ENCODE peak calls at places on chromosomes 16 and 17, in six cellular contexts. One of them, this sample, is unnamed.

GRCh38 chr17:49469831-49470568 is 25.1 kb upstream of the NGFR start:
- DNase-seq in small intestine: no peak
- DNase-seq in CD4-positive, alpha-beta memory T cell: no peak
- DNase-seq in pancreas: no peak
- DNase-seq in CD4-positive, CD25-positive, alpha-beta regulatory T cell: no peak
- DNase-seq in tibial nerve: no peak
- DNase-seq in this sample: no peak

GRCh38 chr16:2475413-2476344 is 752 bp downstream of the TBC1D24 start:
- DNase-seq in small intestine: peak
- DNase-seq in CD4-positive, alpha-beta memory T cell: peak
- DNase-seq in pancreas: peak
- DNase-seq in CD4-positive, CD25-positive, alpha-beta regulatory T cell: peak
- DNase-seq in tibial nerve: no peak
- DNase-seq in this sample: no peak

GRCh38 chr17:12256380-12256995 is 235.8 kb downstream of the MAP2K4 start:
- DNase-seq in small intestine: peak
- DNase-seq in CD4-positive, alpha-beta memory T cell: no peak
- DNase-seq in pancreas: no peak
- DNase-seq in CD4-positive, CD25-positive, alpha-beta regulatory T cell: peak
- DNase-seq in tibial nerve: peak
- DNase-seq in this sample: peak

GRCh38 chr16:79912592-79913310 is 312.2 kb upstream of the MAF start:
- DNase-seq in small intestine: no peak
- DNase-seq in CD4-positive, alpha-beta memory T cell: no peak
- DNase-seq in pancreas: no peak
- DNase-seq in CD4-positive, CD25-positive, alpha-beta regulatory T cell: no peak
- DNase-seq in tibial nerve: no peak
- DNase-seq in this sample: no peak

GRCh38 chr16:77674888-77675287 is 47.4 kb upstream of the NUDT7 start:
- DNase-seq in small intestine: no peak
- DNase-seq in CD4-positive, alpha-beta memory T cell: no peak
- DNase-seq in pancreas: no peak
- DNase-seq in CD4-positive, CD25-positive, alpha-beta regulatory T cell: no peak
- DNase-seq in tibial nerve: no peak
- DNase-seq in this sample: no peak

GRCh38 chr17:66829386-66829864 is 5.5 kb upstream of the CACNG5 start:
- DNase-seq in small intestine: peak
- DNase-seq in CD4-positive, alpha-beta memory T cell: peak
- DNase-seq in pancreas: peak
- DNase-seq in CD4-positive, CD25-positive, alpha-beta regulatory T cell: peak
- DNase-seq in tibial nerve: peak
- DNase-seq in this sample: peak

GRCh38 chr17:29138991-29139682 is 41.1 kb downstream of the MYO18A start:
- DNase-seq in small intestine: no peak
- DNase-seq in CD4-positive, alpha-beta memory T cell: peak
- DNase-seq in pancreas: no peak
- DNase-seq in CD4-positive, CD25-positive, alpha-beta regulatory T cell: peak
- DNase-seq in tibial nerve: no peak
- DNase-seq in this sample: peak

GRCh38 chr17:30368896-30369720 is 9.6 kb upstream of the CPD start:
- DNase-seq in small intestine: no peak
- DNase-seq in CD4-positive, alpha-beta memory T cell: no peak
- DNase-seq in pancreas: peak
- DNase-seq in CD4-positive, CD25-positive, alpha-beta regulatory T cell: no peak
- DNase-seq in tibial nerve: no peak
- DNase-seq in this sample: no peak

GRCh38 chr16:66899945-66900688 is 18.6 kb downstream of the CDH16 start:
- DNase-seq in small intestine: peak
- DNase-seq in CD4-positive, alpha-beta memory T cell: no peak
- DNase-seq in pancreas: peak
- DNase-seq in CD4-positive, CD25-positive, alpha-beta regulatory T cell: no peak
- DNase-seq in tibial nerve: peak
- DNase-seq in this sample: no peak

GRCh38 chr16:90023078-90023447 is 3.8 kb upstream of the DBNDD1 start:
- DNase-seq in small intestine: no peak
- DNase-seq in CD4-positive, alpha-beta memory T cell: no peak
- DNase-seq in pancreas: no peak
- DNase-seq in CD4-positive, CD25-positive, alpha-beta regulatory T cell: no peak
- DNase-seq in tibial nerve: no peak
- DNase-seq in this sample: no peak

GRCh38 chr17:45003877-45004276 is 35.8 kb upstream of the C1QL1 start:
- DNase-seq in small intestine: no peak
- DNase-seq in CD4-positive, alpha-beta memory T cell: no peak
- DNase-seq in pancreas: no peak
- DNase-seq in CD4-positive, CD25-positive, alpha-beta regulatory T cell: no peak
- DNase-seq in tibial nerve: no peak
- DNase-seq in this sample: no peak

GRCh38 chr16:7313170-7313569 is 19.5 kb upstream of the RBFOX1 start:
- DNase-seq in small intestine: no peak
- DNase-seq in CD4-positive, alpha-beta memory T cell: no peak
- DNase-seq in pancreas: no peak
- DNase-seq in CD4-positive, CD25-positive, alpha-beta regulatory T cell: no peak
- DNase-seq in tibial nerve: peak
- DNase-seq in this sample: peak

GRCh38 chr16:27918755-27919154 is 144.8 kb downstream of the GSG1L start:
- DNase-seq in small intestine: no peak
- DNase-seq in CD4-positive, alpha-beta memory T cell: no peak
- DNase-seq in pancreas: no peak
- DNase-seq in CD4-positive, CD25-positive, alpha-beta regulatory T cell: no peak
- DNase-seq in tibial nerve: no peak
- DNase-seq in this sample: no peak

GRCh38 chr16:3009568-3010390 is 2.9 kb upstream of the CLDN9 start:
- DNase-seq in small intestine: no peak
- DNase-seq in CD4-positive, alpha-beta memory T cell: no peak
- DNase-seq in pancreas: peak
- DNase-seq in CD4-positive, CD25-positive, alpha-beta regulatory T cell: no peak
- DNase-seq in tibial nerve: no peak
- DNase-seq in this sample: no peak

GRCh38 chr16:68328151-68328859 is 17.5 kb downstream of the PRMT7 start:
- DNase-seq in small intestine: peak
- DNase-seq in CD4-positive, alpha-beta memory T cell: peak
- DNase-seq in pancreas: peak
- DNase-seq in CD4-positive, CD25-positive, alpha-beta regulatory T cell: peak
- DNase-seq in tibial nerve: peak
- DNase-seq in this sample: peak

GRCh38 chr17:73787721-73788051 is 143.4 kb upstream of the SDK2 start:
- DNase-seq in small intestine: no peak
- DNase-seq in CD4-positive, alpha-beta memory T cell: no peak
- DNase-seq in pancreas: no peak
- DNase-seq in CD4-positive, CD25-positive, alpha-beta regulatory T cell: no peak
- DNase-seq in tibial nerve: no peak
- DNase-seq in this sample: no peak

GRCh38 chr17:39141915-39142664 is 9.3 kb downstream of the PLXDC1 start:
- DNase-seq in small intestine: no peak
- DNase-seq in CD4-positive, alpha-beta memory T cell: no peak
- DNase-seq in pancreas: no peak
- DNase-seq in CD4-positive, CD25-positive, alpha-beta regulatory T cell: no peak
- DNase-seq in tibial nerve: no peak
- DNase-seq in this sample: no peak

GRCh38 chr17:49280061-49280460 is 49.5 kb upstream of the PHOSPHO1 start:
- DNase-seq in small intestine: no peak
- DNase-seq in CD4-positive, alpha-beta memory T cell: no peak
- DNase-seq in pancreas: no peak
- DNase-seq in CD4-positive, CD25-positive, alpha-beta regulatory T cell: no peak
- DNase-seq in tibial nerve: no peak
- DNase-seq in this sample: no peak

GRCh38 chr17:38469875-38470274 is 41.6 kb downstream of the ARHGAP23 start:
- DNase-seq in small intestine: no peak
- DNase-seq in CD4-positive, alpha-beta memory T cell: no peak
- DNase-seq in pancreas: no peak
- DNase-seq in CD4-positive, CD25-positive, alpha-beta regulatory T cell: no peak
- DNase-seq in tibial nerve: no peak
- DNase-seq in this sample: no peak

GRCh38 chr17:4766199-4766598 is 5.5 kb upstream of the TM4SF5 start:
- DNase-seq in small intestine: no peak
- DNase-seq in CD4-positive, alpha-beta memory T cell: no peak
- DNase-seq in pancreas: no peak
- DNase-seq in CD4-positive, CD25-positive, alpha-beta regulatory T cell: no peak
- DNase-seq in tibial nerve: no peak
- DNase-seq in this sample: no peak

GRCh38 chr16:88050952-88051660 is 99.9 kb downstream of the BANP start:
- DNase-seq in small intestine: no peak
- DNase-seq in CD4-positive, alpha-beta memory T cell: no peak
- DNase-seq in pancreas: no peak
- DNase-seq in CD4-positive, CD25-positive, alpha-beta regulatory T cell: no peak
- DNase-seq in tibial nerve: no peak
- DNase-seq in this sample: no peak

DNA sequence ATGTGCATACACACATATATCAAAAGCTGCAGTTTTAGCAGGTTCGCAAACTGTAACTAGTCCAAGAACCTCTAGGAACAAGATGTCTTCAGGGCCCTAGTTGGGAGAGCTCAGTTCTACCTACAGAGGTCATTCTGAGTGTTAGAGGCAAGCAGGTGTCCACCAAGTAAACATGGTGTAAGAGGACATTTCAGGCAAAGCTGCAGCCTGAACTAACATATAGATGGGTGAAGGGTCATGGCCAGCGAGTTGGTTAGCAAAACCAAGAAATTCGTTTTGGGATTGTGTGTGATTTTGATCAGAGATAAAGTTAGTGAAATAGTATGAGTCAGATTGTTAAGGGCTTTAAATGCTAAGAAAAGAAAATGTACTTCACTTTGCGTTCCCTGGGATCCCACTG is 24.6 kb downstream of the C17orf75 start:
- DNase-seq in small intestine: no peak
- DNase-seq in CD4-positive, alpha-beta memory T cell: no peak
- DNase-seq in pancreas: no peak
- DNase-seq in CD4-positive, CD25-positive, alpha-beta regulatory T cell: no peak
- DNase-seq in tibial nerve: no peak
- DNase-seq in this sample: no peak
- H3K4me3 ChIP-seq in small intestine: no peak
- H3K4me3 ChIP-seq in CD4-positive, alpha-beta memory T cell: no peak
- H3K4me3 ChIP-seq in pancreas: no peak
- H3K4me3 ChIP-seq in CD4-positive, CD25-positive, alpha-beta regulatory T cell: no peak
- H3K4me3 ChIP-seq in tibial nerve: no peak
- H3K4me3 ChIP-seq in this sample: no peak

GRCh38 chr16:21276090-21276489 is 2.0 kb downstream of the CRYM start:
- DNase-seq in small intestine: no peak
- DNase-seq in CD4-positive, alpha-beta memory T cell: no peak
- DNase-seq in pancreas: no peak
- DNase-seq in CD4-positive, CD25-positive, alpha-beta regulatory T cell: no peak
- DNase-seq in tibial nerve: no peak
- DNase-seq in this sample: no peak

GRCh38 chr16:21275529-21275928 is 2.6 kb downstream of the CRYM start:
- DNase-seq in small intestine: no peak
- DNase-seq in CD4-positive, alpha-beta memory T cell: no peak
- DNase-seq in pancreas: no peak
- DNase-seq in CD4-positive, CD25-positive, alpha-beta regulatory T cell: no peak
- DNase-seq in tibial nerve: no peak
- DNase-seq in this sample: no peak

GRCh38 chr16:21279501-21279900 is 1.4 kb upstream of the CRYM start:
- DNase-seq in small intestine: no peak
- DNase-seq in CD4-positive, alpha-beta memory T cell: no peak
- DNase-seq in pancreas: no peak
- DNase-seq in CD4-positive, CD25-positive, alpha-beta regulatory T cell: no peak
- DNase-seq in tibial nerve: no peak
- DNase-seq in this sample: no peak

GRCh38 chr16:21277045-21277926 is 804 bp downstream of the CRYM start:
- DNase-seq in small intestine: no peak
- DNase-seq in CD4-positive, alpha-beta memory T cell: no peak
- DNase-seq in pancreas: no peak
- DNase-seq in CD4-positive, CD25-positive, alpha-beta regulatory T cell: no peak
- DNase-seq in tibial nerve: no peak
- DNase-seq in this sample: no peak

DNA sequence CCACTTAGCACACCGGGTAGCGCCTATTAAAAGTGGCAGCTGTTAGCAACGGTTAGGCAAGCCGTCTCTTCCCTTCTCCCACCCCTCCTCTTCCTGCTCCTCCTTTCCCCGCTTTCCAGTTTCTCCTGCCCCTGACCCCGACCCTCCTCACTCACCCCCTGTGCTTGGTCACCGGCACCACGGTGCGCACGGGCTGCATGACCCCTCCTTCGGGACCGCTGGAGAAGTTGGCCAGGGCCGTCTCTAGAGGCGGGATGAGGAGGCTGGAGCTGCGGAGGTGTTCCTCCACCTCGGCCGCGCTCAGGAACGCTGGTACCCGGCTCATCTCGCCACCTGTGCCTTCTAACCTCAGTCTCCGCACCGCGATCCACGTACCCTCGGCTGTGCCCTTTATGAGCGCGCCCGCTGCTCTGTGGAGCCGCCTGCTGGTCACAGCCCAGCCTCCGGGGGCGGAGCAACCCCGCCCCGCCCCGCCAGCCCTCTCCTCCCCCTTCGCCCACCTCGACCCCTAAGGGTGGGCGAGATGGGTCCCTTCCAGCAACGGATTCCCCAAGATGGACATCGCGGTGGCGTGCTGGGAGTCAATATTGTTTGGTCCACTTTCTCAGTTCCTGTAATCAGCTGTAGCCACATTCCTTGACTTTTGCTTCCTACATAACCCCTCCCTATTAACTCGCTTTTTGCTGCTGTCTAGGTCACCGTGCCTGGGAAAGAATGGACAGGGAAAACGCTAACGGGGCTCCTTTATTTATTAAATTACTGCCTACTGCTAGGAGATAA is at the start of gene CRYM:
- DNase-seq in small intestine: peak
- DNase-seq in CD4-positive, alpha-beta memory T cell: peak
- DNase-seq in pancreas: peak
- DNase-seq in CD4-positive, CD25-positive, alpha-beta regulatory T cell: peak
- DNase-seq in tibial nerve: no peak
- DNase-seq in this sample: no peak
- H3K4me3 ChIP-seq in small intestine: peak
- H3K4me3 ChIP-seq in CD4-positive, alpha-beta memory T cell: no peak
- H3K4me3 ChIP-seq in pancreas: peak
- H3K4me3 ChIP-seq in CD4-positive, CD25-positive, alpha-beta regulatory T cell: no peak
- H3K4me3 ChIP-seq in tibial nerve: peak
- H3K4me3 ChIP-seq in this sample: peak

GRCh38 chr17:14737984-14738651 is 437.2 kb downstream of the HS3ST3B1 start:
- DNase-seq in small intestine: no peak
- DNase-seq in CD4-positive, alpha-beta memory T cell: no peak
- DNase-seq in pancreas: peak
- DNase-seq in CD4-positive, CD25-positive, alpha-beta regulatory T cell: no peak
- DNase-seq in tibial nerve: peak
- DNase-seq in this sample: no peak
- H3K4me3 ChIP-seq in small intestine: no peak
- H3K4me3 ChIP-seq in CD4-positive, alpha-beta memory T cell: no peak
- H3K4me3 ChIP-seq in pancreas: no peak
- H3K4me3 ChIP-seq in CD4-positive, CD25-positive, alpha-beta regulatory T cell: no peak
- H3K4me3 ChIP-seq in tibial nerve: no peak
- H3K4me3 ChIP-seq in this sample: no peak

DNA sequence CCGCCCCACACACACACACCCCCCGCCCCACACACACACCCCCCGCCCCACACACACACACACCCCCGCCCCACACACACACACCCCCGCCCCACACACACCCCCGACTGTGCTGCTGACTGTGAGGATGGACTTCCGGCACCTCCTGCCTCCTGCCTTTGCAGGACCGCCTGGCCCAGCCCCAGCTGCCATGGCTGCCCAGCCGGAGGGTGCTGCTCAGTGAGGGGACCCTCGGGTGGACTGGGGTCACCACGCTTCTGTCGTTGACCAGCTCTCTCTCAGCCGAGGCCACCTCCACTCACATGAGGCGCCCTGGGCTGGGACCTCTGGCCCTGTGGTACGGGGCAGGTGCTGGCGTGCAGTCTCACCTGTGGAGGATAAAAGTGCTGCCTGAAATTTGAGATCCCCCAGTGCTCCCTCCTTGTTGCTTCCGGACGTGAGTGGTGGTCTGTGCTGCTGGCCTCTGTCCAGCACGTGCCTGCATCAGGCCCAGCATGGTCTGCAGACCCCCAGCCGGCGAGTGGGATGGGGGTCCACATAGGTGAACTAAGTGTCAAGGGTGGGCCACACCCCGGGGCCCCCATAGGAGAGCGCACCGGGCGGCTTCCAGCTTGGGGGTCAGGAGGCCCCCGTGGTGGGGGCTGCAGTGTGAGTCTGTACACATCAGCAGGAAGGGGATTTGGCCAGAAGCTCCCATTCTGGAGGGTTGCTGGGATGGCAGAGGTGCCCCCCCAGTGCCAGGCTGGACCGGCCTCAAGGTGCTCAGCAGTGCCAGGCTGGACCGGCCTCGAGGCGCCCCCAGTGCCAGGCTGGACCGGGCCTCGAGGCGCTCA is 11.2 kb downstream of the METRNL start:
- DNase-seq in small intestine: no peak
- DNase-seq in CD4-positive, alpha-beta memory T cell: no peak
- DNase-seq in pancreas: no peak
- DNase-seq in CD4-positive, CD25-positive, alpha-beta regulatory T cell: no peak
- DNase-seq in tibial nerve: no peak
- DNase-seq in this sample: no peak
- H3K4me3 ChIP-seq in small intestine: no peak
- H3K4me3 ChIP-seq in CD4-positive, alpha-beta memory T cell: no peak
- H3K4me3 ChIP-seq in pancreas: peak
- H3K4me3 ChIP-seq in CD4-positive, CD25-positive, alpha-beta regulatory T cell: no peak
- H3K4me3 ChIP-seq in tibial nerve: peak
- H3K4me3 ChIP-seq in this sample: no peak

This sample was measured in Jurkat, Clone E6-1.